ENCODE peak calls at places on chromosomes 11 and 22, in eight cellular contexts. K, T, R, Y, D, I, A and Z are unnamed samples.

GRCh38 chr11:119641991-119642745 is 86.8 kb downstream of the NECTIN1 start:
- DNase-seq in K (no peak), T (no peak), R (peak), Y (peak), D (peak), I (peak), A (no peak), Z (peak)

GRCh38 chr11:304061-304506 is 3.5 kb upstream of the IFITM2 start:
- DNase-seq in K (no peak), T (no peak), R (no peak), Y (no peak), D (no peak), I (no peak), A (no peak), Z (no peak)

GRCh38 chr11:18701614-18702216 is 3.1 kb downstream of the TMEM86A start:
- DNase-seq in K (no peak), T (no peak), R (no peak), Y (no peak), D (no peak), I (no peak), A (no peak), Z (no peak)

GRCh38 chr11:128324051-128324481 is 263.3 kb downstream of the ETS1 start:
- DNase-seq in K (no peak), T (no peak), R (no peak), Y (no peak), D (no peak), I (no peak), A (no peak), Z (no peak)

GRCh38 chr22:39490135-39490798 is 11.8 kb upstream of the MIEF1 start:
- DNase-seq in K (peak), T (peak), R (peak), Y (peak), D (peak), I (peak), A (peak), Z (peak)

GRCh38 chr11:31870609-31871309 is 59.6 kb upstream of the PAX6 start:
- DNase-seq in K (peak), T (peak), R (peak), Y (peak), D (peak), I (peak), A (peak), Z (peak)

GRCh38 chr11:17528906-17529813 is 15.1 kb downstream of the USH1C start:
- DNase-seq in K (no peak), T (no peak), R (peak), Y (no peak), D (no peak), I (no peak), A (no peak), Z (no peak)

GRCh38 chr11:61480936-61481335 is 27.6 kb upstream of the LRRC10B start:
- DNase-seq in K (no peak), T (peak), R (no peak), Y (no peak), D (no peak), I (peak), A (peak), Z (peak)

GRCh38 chr11:44446996-44447771 is 118.3 kb upstream of the CD82 start:
- DNase-seq in K (no peak), T (no peak), R (no peak), Y (no peak), D (no peak), I (no peak), A (no peak), Z (no peak)

GRCh38 chr11:111730031-111730430 is 36.2 kb downstream of the PPP2R1B start:
- DNase-seq in K (no peak), T (no peak), R (peak), Y (no peak), D (no peak), I (no peak), A (no peak), Z (no peak)

GRCh38 chr11:113256431-113257227 is 57.8 kb upstream of the TTC12 start:
- DNase-seq in K (no peak), T (no peak), R (no peak), Y (no peak), D (no peak), I (no peak), A (no peak), Z (no peak)

GRCh38 chr11:57359396-57359795 is 21.2 kb downstream of the P2RX3 start:
- DNase-seq in K (no peak), T (no peak), R (no peak), Y (no peak), D (no peak), I (no peak), A (no peak), Z (no peak)

GRCh38 chr11:114149689-114150407 is 90.3 kb downstream of the ZBTB16 start:
- DNase-seq in K (no peak), T (no peak), R (no peak), Y (no peak), D (peak), I (no peak), A (no peak), Z (no peak)

GRCh38 chr11:21838422-21838821 is 354.5 kb upstream of the ANO5 start:
- DNase-seq in K (no peak), T (no peak), R (no peak), Y (no peak), D (no peak), I (no peak), A (no peak), Z (no peak)

GRCh38 chr11:75679566-75679965 is 10.7 kb upstream of the MAP6 start:
- DNase-seq in K (no peak), T (no peak), R (no peak), Y (no peak), D (no peak), I (no peak), A (no peak), Z (no peak)

GRCh38 chr11:96384156-96384555 is 5.6 kb downstream of the CCDC82 start:
- DNase-seq in K (no peak), T (no peak), R (no peak), Y (no peak), D (no peak), I (no peak), A (no peak), Z (no peak)

GRCh38 chr11:99370557-99371200 is 349.9 kb downstream of the CNTN5 start:
- DNase-seq in K (peak), T (peak), R (no peak), Y (no peak), D (peak), I (no peak), A (no peak), Z (peak)

GRCh38 chr11:107840120-107840479 is 18.5 kb downstream of the SLC35F2 start:
- DNase-seq in K (no peak), T (no peak), R (no peak), Y (no peak), D (no peak), I (peak), A (no peak), Z (peak)

GRCh38 chr22:20951151-20951931 is 15.7 kb upstream of the AIFM3 start:
- DNase-seq in K (no peak), T (no peak), R (no peak), Y (no peak), D (no peak), I (no peak), A (peak), Z (no peak)

GRCh38 chr11:91998466-91998865 is 226.2 kb upstream of the FAT3 start:
- DNase-seq in K (no peak), T (no peak), R (no peak), Y (no peak), D (no peak), I (no peak), A (no peak), Z (no peak)

GRCh38 chr11:25691959-25692358 is 640.0 kb upstream of the ANO3 start:
- DNase-seq in K (no peak), T (no peak), R (no peak), Y (no peak), D (no peak), I (no peak), A (no peak), Z (no peak)

GRCh38 chr22:30902496-30903357 is 65.8 kb downstream of the MORC2 start:
- DNase-seq in K (no peak), T (no peak), R (no peak), Y (peak), D (no peak), I (peak), A (no peak), Z (no peak)

GRCh38 chr11:96230686-96231085 is 112.3 kb downstream of the MAML2 start:
- DNase-seq in K (no peak), T (no peak), R (peak), Y (no peak), D (no peak), I (no peak), A (no peak), Z (no peak)

GRCh38 chr11:126150256-126150655 is 61.2 kb downstream of the RPUSD4 start:
- DNase-seq in K (no peak), T (no peak), R (no peak), Y (no peak), D (no peak), I (no peak), A (no peak), Z (no peak)

GRCh38 chr11:17613983-17614382 is 66.9 kb downstream of the OTOG start:
- DNase-seq in K (no peak), T (no peak), R (no peak), Y (no peak), D (no peak), I (no peak), A (no peak), Z (no peak)

GRCh38 chr22:20552450-20552894 is 45.1 kb downstream of the MED15 start:
- DNase-seq in K (peak), T (peak), R (peak), Y (no peak), D (peak), I (no peak), A (peak), Z (no peak)

GRCh38 chr11:45264839-45265515 is 21.2 kb downstream of the SYT13 start:
- DNase-seq in K (peak), T (no peak), R (peak), Y (no peak), D (peak), I (no peak), A (no peak), Z (no peak)

GRCh38 chr22:33400061-33400840 is 342.1 kb upstream of the SYN3 start:
- DNase-seq in K (no peak), T (no peak), R (no peak), Y (no peak), D (no peak), I (no peak), A (no peak), Z (no peak)

GRCh38 chr22:25048659-25049657 is 96.4 kb downstream of the KIAA1671 start:
- DNase-seq in K (peak), T (peak), R (peak), Y (peak), D (peak), I (peak), A (peak), Z (peak)

GRCh38 chr22:25049770-25050169 is 97.3 kb downstream of the KIAA1671 start:
- DNase-seq in K (no peak), T (no peak), R (no peak), Y (no peak), D (no peak), I (no peak), A (no peak), Z (no peak)

GRCh38 chr22:25050566-25050965 is 98.0 kb downstream of the KIAA1671 start:
- DNase-seq in K (no peak), T (no peak), R (no peak), Y (no peak), D (no peak), I (no peak), A (no peak), Z (no peak)

GRCh38 chr22:25051983-25052710 is 99.6 kb downstream of the KIAA1671 start:
- DNase-seq in K (peak), T (no peak), R (no peak), Y (no peak), D (no peak), I (no peak), A (peak), Z (no peak)

GRCh38 chr22:25051073-25051472 is 98.6 kb downstream of the KIAA1671 start:
- DNase-seq in K (no peak), T (no peak), R (no peak), Y (no peak), D (no peak), I (peak), A (no peak), Z (no peak)
- TF ChIP-seq CTCF in K (peak), T (peak), R (peak), Y (no peak), D (peak), I (peak), A (no peak), Z (peak)

GRCh38 chr11:72741429-72741833 is 10.8 kb downstream of the ARAP1 start:
- DNase-seq in K (no peak), T (no peak), R (no peak), Y (peak), D (no peak), I (peak), A (no peak), Z (no peak)
- TF ChIP-seq CTCF in K (no peak), T (no peak), R (no peak), Y (no peak), D (no peak), I (no peak), A (no peak), Z (no peak)

GRCh38 chr22:36215976-36216375 is 14.4 kb upstream of the APOL4 start:
- DNase-seq in K (no peak), T (no peak), R (no peak), Y (no peak), D (peak), I (no peak), A (no peak), Z (no peak)
- TF ChIP-seq CTCF in K (no peak), T (no peak), R (no peak), Y (no peak), D (no peak), I (no peak), A (no peak), Z (no peak)

GRCh38 chr11:36375348-36376314 is 79.5 kb downstream of the PRR5L start:
- DNase-seq in K (peak), T (no peak), R (peak), Y (no peak), D (no peak), I (no peak), A (no peak), Z (no peak)

GRCh38 chr11:36376315-36376887 is 80.3 kb downstream of the PRR5L start:
- DNase-seq in K (peak), T (peak), R (peak), Y (peak), D (peak), I (no peak), A (peak), Z (no peak)

GRCh38 chr11:36374726-36375125 is 78.6 kb downstream of the PRR5L start:
- DNase-seq in K (no peak), T (no peak), R (no peak), Y (no peak), D (no peak), I (no peak), A (no peak), Z (no peak)

GRCh38 chr11:36377759-36378553 is 81.9 kb downstream of the PRR5L start:
- DNase-seq in K (peak), T (no peak), R (no peak), Y (no peak), D (no peak), I (no peak), A (no peak), Z (no peak)

DNA sequence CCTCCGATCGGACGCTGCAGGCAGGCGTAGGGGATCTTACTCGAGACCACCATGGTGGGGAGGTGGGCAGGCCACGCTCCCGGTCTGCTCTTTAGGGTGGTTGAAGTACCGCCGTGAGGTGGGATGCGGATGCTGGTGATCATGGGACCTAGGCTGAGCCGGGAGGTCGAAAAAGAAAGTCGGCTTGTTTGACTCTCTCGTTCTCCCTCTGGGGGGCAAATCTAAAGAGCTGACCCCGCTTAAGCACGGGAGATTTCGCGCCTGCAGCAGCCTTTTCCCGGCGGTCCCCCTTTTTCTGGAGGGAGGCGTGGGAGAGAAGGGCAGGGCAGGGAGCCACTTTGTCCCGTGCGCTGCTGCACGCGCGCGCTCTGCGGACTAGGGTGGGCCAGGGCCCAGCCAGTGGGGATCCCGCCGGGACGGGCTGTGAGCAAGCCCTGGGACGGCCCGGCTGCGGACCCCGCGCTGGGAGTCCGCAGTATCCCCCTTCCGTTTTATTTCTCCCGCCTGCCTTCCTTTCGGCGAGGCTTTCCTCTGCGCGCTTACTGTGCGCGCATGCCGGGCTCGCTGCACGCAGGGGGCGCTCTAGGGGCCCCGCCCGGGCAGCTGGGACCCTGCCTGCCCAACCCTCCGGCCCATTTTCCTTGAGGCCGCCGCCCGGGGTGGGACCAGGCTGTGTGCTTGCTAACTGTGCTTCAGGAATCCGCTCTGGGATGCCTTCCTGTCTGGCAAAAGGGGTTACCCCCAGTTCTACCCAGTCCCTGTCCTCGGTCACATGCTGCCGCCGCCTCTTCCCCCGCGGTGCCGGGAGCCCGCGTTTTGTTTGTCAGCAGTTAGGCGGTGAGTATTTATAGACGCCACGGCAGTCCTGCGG is 81.0 kb downstream of the PRR5L start:
- DNase-seq in K (peak), T (peak), R (peak), Y (peak), D (peak), I (no peak), A (peak), Z (peak)
- TF ChIP-seq CTCF in K (peak), T (peak), R (peak), Y (peak), D (peak), I (peak), A (peak), Z (no peak)

GRCh38 chr11:86487670-86488069 is 113.0 kb downstream of the CCDC81 start:
- DNase-seq in K (peak), T (no peak), R (no peak), Y (no peak), D (no peak), I (no peak), A (no peak), Z (no peak)
- TF ChIP-seq CTCF in K (no peak), T (no peak), R (no peak), Y (no peak), D (no peak), I (no peak), A (no peak), Z (no peak)

GRCh38 chr11:134244593-134244992 is 8.6 kb downstream of the THYN1 start:
- DNase-seq in K (no peak), T (no peak), R (peak), Y (peak), D (peak), I (peak), A (no peak), Z (peak)
- TF ChIP-seq CTCF in K (peak), T (peak), R (peak), Y (peak), D (peak), I (peak), A (peak), Z (peak)

GRCh38 chr11:11400635-11401232 is 47.7 kb upstream of the CSNK2A3 start:
- DNase-seq in K (no peak), T (peak), R (no peak), Y (peak), D (peak), I (peak), A (no peak), Z (peak)
- TF ChIP-seq CTCF in K (peak), T (peak), R (peak), Y (peak), D (peak), I (peak), A (no peak), Z (no peak)

DNA sequence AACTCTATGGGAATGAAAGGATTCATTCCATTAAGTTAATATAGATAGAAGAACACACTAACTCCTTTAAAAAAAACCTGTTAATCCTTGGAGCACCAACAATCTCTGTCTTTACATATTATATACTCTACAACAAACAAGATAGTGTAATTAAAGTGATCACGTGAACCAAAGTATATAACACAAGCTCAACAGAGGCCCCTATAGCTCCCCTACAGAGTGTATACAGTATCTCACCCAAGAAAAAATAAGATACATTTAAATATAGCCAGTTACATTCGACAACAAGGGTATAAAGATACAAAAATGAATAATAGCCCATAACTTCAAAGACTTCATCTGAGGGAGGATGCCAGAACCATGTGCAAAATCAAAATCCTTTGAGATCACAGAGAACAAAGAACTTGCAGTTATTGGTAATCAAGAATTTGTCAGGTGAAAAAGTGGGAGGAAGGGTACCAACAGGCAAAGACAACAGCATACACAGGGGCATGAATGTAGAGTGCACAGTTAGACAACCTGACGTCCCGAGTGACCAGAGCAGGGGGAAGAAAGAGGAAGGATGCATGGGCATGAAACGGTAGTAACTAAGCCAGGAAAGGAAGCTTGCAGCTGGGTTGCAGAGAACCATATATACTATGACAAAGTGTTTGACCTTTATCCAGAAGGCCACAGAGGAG is 4.7 kb downstream of the FCHSD2 start:
- DNase-seq in K (no peak), T (no peak), R (no peak), Y (no peak), D (no peak), I (no peak), A (no peak), Z (no peak)
- TF ChIP-seq CTCF in K (no peak), T (no peak), R (no peak), Y (no peak), D (no peak), I (peak), A (no peak), Z (no peak)

GRCh38 chr11:1918436-1919315 is 827 bp upstream of the TNNT3 start:
- DNase-seq in K (peak), T (no peak), R (no peak), Y (peak), D (no peak), I (no peak), A (no peak), Z (no peak)
- TF ChIP-seq CTCF in K (no peak), T (no peak), R (no peak), Y (peak), D (no peak), I (no peak), A (no peak), Z (no peak)